ENCODE peak calls at places on chromosomes 4 and X, in six cellular contexts. F is T-helper 2 cell, O is coronary artery, X is lung, R is B cell, T is AG08395. I is an unnamed sample.

GRCh38 chrX:53256446-53257041 is 24.8 kb downstream of the IQSEC2 start:
- DNase-seq in F (no peak), O (no peak), X (no peak), R (no peak), T (no peak), I (no peak)

GRCh38 chrX:1618689-1619088 is 3.8 kb downstream of the ASMT start:
- DNase-seq in F (no peak), O (no peak), X (no peak), R (no peak), T (no peak), I (no peak)

GRCh38 chr4:184942447-184943425 is 75.6 kb upstream of the HELT start:
- DNase-seq in F (no peak), O (no peak), X (no peak), R (no peak), T (no peak), I (no peak)

GRCh38 chr4:70859066-70859465 is 19.4 kb upstream of the GRSF1 start:
- DNase-seq in F (no peak), O (no peak), X (no peak), R (no peak), T (no peak), I (no peak)

GRCh38 chr4:118953276-118953675 is 64.6 kb downstream of the SYNPO2 start:
- DNase-seq in F (no peak), O (no peak), X (no peak), R (no peak), T (no peak), I (no peak)

GRCh38 chr4:103400405-103400804 is 202.3 kb upstream of the CENPE start:
- DNase-seq in F (no peak), O (no peak), X (no peak), R (no peak), T (no peak), I (no peak)

GRCh38 chrX:7120578-7121219 is 26.8 kb upstream of the STS start:
- DNase-seq in F (no peak), O (no peak), X (no peak), R (no peak), T (peak), I (no peak)

GRCh38 chr4:8198206-8198905 is 734 bp upstream of the SH3TC1 start:
- DNase-seq in F (no peak), O (no peak), X (no peak), R (no peak), T (no peak), I (peak)

GRCh38 chrX:1323315-1323714 is 13.3 kb upstream of the IL3RA start:
- DNase-seq in F (no peak), O (no peak), X (peak), R (peak), T (no peak), I (peak)

GRCh38 chr4:84324850-84325249 is 174.2 kb downstream of the NKX6-1 start:
- DNase-seq in F (no peak), O (no peak), X (no peak), R (no peak), T (no peak), I (no peak)

GRCh38 chrX:39304746-39305145 is 503.5 kb downstream of the MID1IP1 start:
- DNase-seq in F (no peak), O (no peak), X (no peak), R (no peak), T (no peak), I (no peak)

GRCh38 chr4:19025031-19025430 is 1003.5 kb upstream of the LCORL start:
- DNase-seq in F (no peak), O (no peak), X (no peak), R (no peak), T (no peak), I (no peak)

GRCh38 chr4:948101-948935 is 16.1 kb downstream of the TMEM175 start:
- DNase-seq in F (no peak), O (no peak), X (no peak), R (no peak), T (no peak), I (peak)

GRCh38 chr4:7591409-7592063 is 156.8 kb upstream of the PSAPL1 start:
- DNase-seq in F (no peak), O (no peak), X (no peak), R (no peak), T (no peak), I (no peak)

GRCh38 chrX:14039344-14039743 is 9.7 kb upstream of the GEMIN8 start:
- DNase-seq in F (no peak), O (no peak), X (peak), R (peak), T (peak), I (peak)

GRCh38 chr4:43458293-43458692 is 565.8 kb downstream of the GRXCR1 start:
- DNase-seq in F (no peak), O (no peak), X (no peak), R (no peak), T (no peak), I (no peak)

GRCh38 chrX:14829643-14830042 is 43.2 kb downstream of the FANCB start:
- DNase-seq in F (no peak), O (no peak), X (no peak), R (no peak), T (no peak), I (no peak)

GRCh38 chrX:118702741-118703140 is 24.7 kb upstream of the IL13RA1 start:
- DNase-seq in F (no peak), O (no peak), X (no peak), R (no peak), T (no peak), I (no peak)

GRCh38 chr4:176814770-176815169 is 22.0 kb upstream of the VEGFC start:
- DNase-seq in F (no peak), O (no peak), X (no peak), R (no peak), T (no peak), I (no peak)

GRCh38 chr4:244471-244870 is 60.8 kb downstream of the ZNF732 start:
- DNase-seq in F (no peak), O (no peak), X (peak), R (peak), T (peak), I (peak)

GRCh38 chr4:2412534-2412884 is 5.9 kb downstream of the ZFYVE28 start:
- DNase-seq in F (no peak), O (no peak), X (no peak), R (no peak), T (no peak), I (peak)

GRCh38 chr4:186483656-186484055 is 71.7 kb downstream of the MTNR1A start:
- DNase-seq in F (no peak), O (no peak), X (no peak), R (no peak), T (no peak), I (no peak)

GRCh38 chr4:52714597-52715254 is 36.5 kb downstream of the ERVMER34-1 start:
- DNase-seq in F (no peak), O (no peak), X (no peak), R (no peak), T (no peak), I (no peak)

GRCh38 chr4:47646372-47646771 is 161.3 kb downstream of the ATP10D start:
- DNase-seq in F (no peak), O (no peak), X (no peak), R (no peak), T (no peak), I (no peak)

GRCh38 chr4:80610845-80611244 is 275.3 kb downstream of the CFAP299 start:
- DNase-seq in F (no peak), O (no peak), X (no peak), R (peak), T (no peak), I (peak)

GRCh38 chrX:71637253-71637618 is 18.9 kb upstream of the CXCR3 start:
- DNase-seq in F (no peak), O (no peak), X (no peak), R (no peak), T (peak), I (no peak)

GRCh38 chr4:126470862-126471261 is 1156.1 kb downstream of the FAT4 start:
- DNase-seq in F (no peak), O (no peak), X (no peak), R (no peak), T (no peak), I (no peak)

GRCh38 chr4:926538-926937 is 5.6 kb downstream of the GAK start:
- DNase-seq in F (no peak), O (no peak), X (no peak), R (no peak), T (peak), I (no peak)

GRCh38 chr4:15938182-15938581 is 358 bp downstream of the FGFBP1 start:
- DNase-seq in F (no peak), O (no peak), X (peak), R (no peak), T (no peak), I (peak)

GRCh38 chr4:156537275-156537674 is 434.3 kb downstream of the PDGFC start:
- DNase-seq in F (no peak), O (no peak), X (no peak), R (no peak), T (no peak), I (no peak)

GRCh38 chrX:95076449-95076848 is 1402.4 kb downstream of the FAM133A start:
- DNase-seq in F (no peak), O (no peak), X (no peak), R (no peak), T (peak), I (no peak)

GRCh38 chr4:87304659-87305277 is 17.9 kb downstream of the HSD17B13 start:
- DNase-seq in F (no peak), O (no peak), X (no peak), R (no peak), T (no peak), I (no peak)

GRCh38 chr4:97498875-97499274 is 644.4 kb downstream of the STPG2 start:
- DNase-seq in F (no peak), O (no peak), X (no peak), R (no peak), T (no peak), I (no peak)

GRCh38 chr4:43496188-43496587 is 603.7 kb downstream of the GRXCR1 start:
- DNase-seq in F (no peak), O (no peak), X (no peak), R (peak), T (no peak), I (no peak)

GRCh38 chr4:3130826-3131225 is 56.3 kb downstream of the HTT start:
- DNase-seq in F (no peak), O (no peak), X (no peak), R (no peak), T (no peak), I (no peak)

GRCh38 chr4:168731006-168731636 is 234.3 kb downstream of the PALLD start:
- DNase-seq in F (no peak), O (no peak), X (no peak), R (no peak), T (no peak), I (no peak)

GRCh38 chr4:168797176-168797575 is 212.9 kb downstream of the CBR4 start:
- DNase-seq in F (no peak), O (no peak), X (no peak), R (no peak), T (peak), I (no peak)

GRCh38 chr4:184417802-184418511 is 56.4 kb downstream of the IRF2 start:
- DNase-seq in F (no peak), O (no peak), X (no peak), R (no peak), T (peak), I (no peak)

GRCh38 chr4:77734928-77735327 is 84.2 kb downstream of the CNOT6L start:
- DNase-seq in F (no peak), O (no peak), X (no peak), R (peak), T (peak), I (peak)